ENCODE peak calls at places on chromosome 1, in nine cellular contexts. R is memory B cell; B is CD8-positive, alpha-beta T cell; M is activated CD4-positive, alpha-beta T cell treated with anti-CD3 and anti-CD28 coated beads for 4 hours; C is PC-3; Y is HEK293T; V is BE2C; T is kidney; H is brain microvascular endothelial cell. G is an unnamed sample.

GRCh38 chr1:210792250-210792649 is 341.7 kb downstream of the KCNH1 start:
- DNase-seq in R (no peak), B (no peak), M (no peak), C (no peak), Y (no peak), V (no peak), T (no peak), H (no peak), G (no peak)

GRCh38 chr1:229669333-229669732 is 43.3 kb downstream of the URB2 start:
- DNase-seq in R (no peak), B (no peak), M (no peak), C (no peak), Y (peak; percentile 1), V (peak; percentile 39), T (no peak), H (peak; percentile 23), G (no peak)

GRCh38 chr1:172818841-172819527 is 160.1 kb downstream of the FASLG start:
- DNase-seq in R (peak; percentile 82), B (peak; percentile 39), M (peak; percentile 39), C (no peak), Y (no peak), V (no peak), T (no peak), H (no peak), G (no peak)

GRCh38 chr1:44390277-44390676 is 14.8 kb upstream of the RNF220 start:
- DNase-seq in R (no peak), B (no peak), M (no peak), C (peak; percentile 81), Y (no peak), V (no peak), T (no peak), H (peak; percentile 92), G (no peak)

GRCh38 chr1:53478186-53478585 is 19.0 kb downstream of the DMRTB1 start:
- DNase-seq in R (no peak), B (no peak), M (no peak), C (no peak), Y (no peak), V (no peak), T (no peak), H (no peak), G (no peak)

GRCh38 chr1:117599822-117600221 is 6.0 kb upstream of the TENT5C start:
- DNase-seq in R (no peak), B (no peak), M (no peak), C (no peak), Y (no peak), V (no peak), T (no peak), H (no peak), G (no peak)

GRCh38 chr1:116934586-116935207 is 25.0 kb downstream of the PTGFRN start:
- DNase-seq in R (no peak), B (no peak), M (no peak), C (peak; percentile 31), Y (peak; percentile 25), V (no peak), T (no peak), H (no peak), G (no peak)

GRCh38 chr1:183837062-183837461 is 32.1 kb downstream of the RGL1 start:
- DNase-seq in R (no peak), B (no peak), M (no peak), C (no peak), Y (peak; percentile 79), V (no peak), T (no peak), H (no peak), G (no peak)

GRCh38 chr1:61163794-61164193 is 81.4 kb downstream of the NFIA start:
- DNase-seq in R (no peak), B (no peak), M (no peak), C (no peak), Y (no peak), V (no peak), T (no peak), H (no peak), G (no peak)

GRCh38 chr1:208538078-208538477 is 293.9 kb upstream of the PLXNA2 start:
- DNase-seq in R (no peak), B (no peak), M (no peak), C (no peak), Y (no peak), V (no peak), T (no peak), H (no peak), G (no peak)

GRCh38 chr1:29875557-29876028 is 639.3 kb downstream of the PTPRU start:
- DNase-seq in R (no peak), B (no peak), M (no peak), C (peak; percentile 30), Y (no peak), V (no peak), T (no peak), H (no peak), G (peak; percentile 12)

G was measured in NCI-H748 treated with DMSO at 0.1 percent for 48 hours.